ENCODE peak calls at places on chromosome 7, in five cellular contexts. One of them, this sample, is unnamed.

GRCh38 chr7:102306916-102307677 is 20.4 kb downstream of the SH2B2 start:
- DNase-seq in GDM1: no peak
- DNase-seq in substantia nigra: no peak
- DNase-seq in iPS-NIHi11: peak
- DNase-seq in left cardiac atrium: peak
- DNase-seq in this sample: no peak

GRCh38 chr7:112995091-112995824 is 91.4 kb downstream of the GPR85 start:
- DNase-seq in iPS-NIHi11: no peak
- DNase-seq in GDM1: no peak
- DNase-seq in substantia nigra: no peak
- DNase-seq in left cardiac atrium: no peak
- DNase-seq in this sample: no peak

GRCh38 chr7:69967152-69967591 is 368.9 kb downstream of the AUTS2 start:
- DNase-seq in GDM1: no peak
- DNase-seq in iPS-NIHi11: no peak
- DNase-seq in substantia nigra: no peak
- DNase-seq in left cardiac atrium: peak
- DNase-seq in this sample: no peak

GRCh38 chr7:116236020-116236630 is 25.8 kb downstream of the TES start:
- DNase-seq in left cardiac atrium: peak
- DNase-seq in GDM1: no peak
- DNase-seq in substantia nigra: no peak
- DNase-seq in iPS-NIHi11: peak
- DNase-seq in this sample: peak

GRCh38 chr7:149003018-149003417 is 25.3 kb downstream of the PDIA4 start:
- DNase-seq in GDM1: no peak
- DNase-seq in left cardiac atrium: no peak
- DNase-seq in iPS-NIHi11: no peak
- DNase-seq in substantia nigra: no peak
- DNase-seq in this sample: no peak

GRCh38 chr7:43758029-43758860 is at the start of gene BLVRA:
- DNase-seq in left cardiac atrium: peak
- DNase-seq in GDM1: peak
- DNase-seq in iPS-NIHi11: peak
- DNase-seq in substantia nigra: no peak
- DNase-seq in this sample: no peak

GRCh38 chr7:106062006-106062405 is 50.1 kb downstream of the SYPL1 start:
- DNase-seq in substantia nigra: no peak
- DNase-seq in GDM1: no peak
- DNase-seq in iPS-NIHi11: no peak
- DNase-seq in left cardiac atrium: no peak
- DNase-seq in this sample: no peak

GRCh38 chr7:50684011-50684701 is 98.5 kb downstream of the GRB10 start:
- DNase-seq in substantia nigra: no peak
- DNase-seq in GDM1: no peak
- DNase-seq in left cardiac atrium: no peak
- DNase-seq in iPS-NIHi11: no peak
- DNase-seq in this sample: no peak

GRCh38 chr7:553637-554111 is 34.0 kb upstream of the PDGFA start:
- DNase-seq in GDM1: no peak
- DNase-seq in left cardiac atrium: no peak
- DNase-seq in iPS-NIHi11: no peak
- DNase-seq in substantia nigra: no peak
- DNase-seq in this sample: no peak

GRCh38 chr7:140326116-140326928 is 72.0 kb downstream of the SLC37A3 start:
- DNase-seq in GDM1: no peak
- DNase-seq in substantia nigra: peak
- DNase-seq in iPS-NIHi11: peak
- DNase-seq in left cardiac atrium: peak
- DNase-seq in this sample: peak

GRCh38 chr7:128738570-128739047 is 550 bp upstream of the CALU start:
- DNase-seq in substantia nigra: no peak
- DNase-seq in iPS-NIHi11: no peak
- DNase-seq in GDM1: no peak
- DNase-seq in left cardiac atrium: no peak
- DNase-seq in this sample: peak

GRCh38 chr7:55245271-55245723 is 119.8 kb upstream of the LANCL2 start:
- DNase-seq in left cardiac atrium: no peak
- DNase-seq in iPS-NIHi11: no peak
- DNase-seq in GDM1: no peak
- DNase-seq in substantia nigra: no peak
- DNase-seq in this sample: no peak

GRCh38 chr7:158353606-158354570 is 233.7 kb downstream of the PTPRN2 start:
- DNase-seq in substantia nigra: no peak
- DNase-seq in iPS-NIHi11: no peak
- DNase-seq in left cardiac atrium: no peak
- DNase-seq in GDM1: no peak
- DNase-seq in this sample: peak

GRCh38 chr7:88758355-88759215 is 915 bp upstream of the ZNF804B start:
- DNase-seq in substantia nigra: no peak
- DNase-seq in GDM1: no peak
- DNase-seq in left cardiac atrium: peak
- DNase-seq in iPS-NIHi11: peak
- DNase-seq in this sample: no peak

GRCh38 chr7:22992874-22993840 is 20.8 kb downstream of the HYCC1 start:
- DNase-seq in left cardiac atrium: no peak
- DNase-seq in iPS-NIHi11: no peak
- DNase-seq in GDM1: no peak
- DNase-seq in substantia nigra: no peak
- DNase-seq in this sample: no peak

GRCh38 chr7:106521541-106521940 is 139.4 kb downstream of the CCDC71L start:
- DNase-seq in iPS-NIHi11: no peak
- DNase-seq in GDM1: no peak
- DNase-seq in left cardiac atrium: no peak
- DNase-seq in substantia nigra: no peak
- DNase-seq in this sample: no peak

GRCh38 chr7:116353614-116354013 is 143.3 kb downstream of the TES start:
- DNase-seq in left cardiac atrium: peak
- DNase-seq in iPS-NIHi11: no peak
- DNase-seq in substantia nigra: no peak
- DNase-seq in GDM1: no peak
- DNase-seq in this sample: no peak

GRCh38 chr7:126979722-126980121 is 273.0 kb downstream of the GRM8 start:
- DNase-seq in left cardiac atrium: no peak
- DNase-seq in iPS-NIHi11: no peak
- DNase-seq in GDM1: no peak
- DNase-seq in substantia nigra: no peak
- DNase-seq in this sample: no peak

GRCh38 chr7:48139461-48139860 is 31.8 kb upstream of the ABCA13 start:
- DNase-seq in iPS-NIHi11: peak
- DNase-seq in substantia nigra: no peak
- DNase-seq in left cardiac atrium: no peak
- DNase-seq in GDM1: no peak
- DNase-seq in this sample: no peak

GRCh38 chr7:148501707-148502139 is 88.8 kb upstream of the C7orf33 start:
- DNase-seq in substantia nigra: no peak
- DNase-seq in left cardiac atrium: peak
- DNase-seq in GDM1: no peak
- DNase-seq in iPS-NIHi11: peak
- DNase-seq in this sample: no peak

GRCh38 chr7:144834516-144835165 is 1.2 kb downstream of the TPK1 start:
- DNase-seq in iPS-NIHi11: no peak
- DNase-seq in left cardiac atrium: peak
- DNase-seq in GDM1: peak
- DNase-seq in substantia nigra: no peak
- DNase-seq in this sample: peak